ENCODE peak calls at places on chromosomes 16 and 17, in seven cellular contexts. One of them, this sample, is unnamed.

GRCh38 chr16:4263504-4264436 is 9.1 kb downstream of the TFAP4 start:
- DNase-seq in left ventricle myocardium inferior: peak
- DNase-seq in prostate gland: no peak
- DNase-seq in lung: peak
- DNase-seq in ovary: peak
- DNase-seq in Peyer's patch: peak
- DNase-seq in endodermal cell: peak
- DNase-seq in this sample: no peak

GRCh38 chr16:7350801-7351200 is 18.2 kb downstream of the RBFOX1 start:
- DNase-seq in left ventricle myocardium inferior: no peak
- DNase-seq in prostate gland: no peak
- DNase-seq in lung: no peak
- DNase-seq in ovary: no peak
- DNase-seq in Peyer's patch: no peak
- DNase-seq in endodermal cell: no peak
- DNase-seq in this sample: no peak

GRCh38 chr17:41967141-41967920 is 736 bp downstream of the CNP start:
- DNase-seq in left ventricle myocardium inferior: peak
- DNase-seq in prostate gland: no peak
- DNase-seq in lung: no peak
- DNase-seq in ovary: peak
- DNase-seq in Peyer's patch: peak
- DNase-seq in endodermal cell: peak
- DNase-seq in this sample: no peak

GRCh38 chr16:84826558-84826941 is 6.8 kb downstream of the CRISPLD2 start:
- DNase-seq in left ventricle myocardium inferior: peak
- DNase-seq in prostate gland: no peak
- DNase-seq in lung: no peak
- DNase-seq in ovary: peak
- DNase-seq in Peyer's patch: peak
- DNase-seq in endodermal cell: no peak
- DNase-seq in this sample: no peak

GRCh38 chr17:80877095-80877828 is 114.4 kb upstream of the CHMP6 start:
- DNase-seq in left ventricle myocardium inferior: no peak
- DNase-seq in prostate gland: no peak
- DNase-seq in lung: no peak
- DNase-seq in ovary: no peak
- DNase-seq in Peyer's patch: peak
- DNase-seq in endodermal cell: peak
- DNase-seq in this sample: no peak

GRCh38 chr17:61385869-61386245 is 13.8 kb upstream of the TBX2 start:
- DNase-seq in left ventricle myocardium inferior: no peak
- DNase-seq in prostate gland: no peak
- DNase-seq in lung: no peak
- DNase-seq in ovary: no peak
- DNase-seq in Peyer's patch: no peak
- DNase-seq in endodermal cell: no peak
- DNase-seq in this sample: no peak

GRCh38 chr17:79834575-79835469 is 4.4 kb downstream of the CBX4 start:
- DNase-seq in left ventricle myocardium inferior: no peak
- DNase-seq in prostate gland: no peak
- DNase-seq in lung: no peak
- DNase-seq in ovary: no peak
- DNase-seq in Peyer's patch: no peak
- DNase-seq in endodermal cell: peak
- DNase-seq in this sample: no peak

GRCh38 chr17:416293-417206 is 63.9 kb upstream of the RPH3AL start:
- DNase-seq in left ventricle myocardium inferior: no peak
- DNase-seq in prostate gland: no peak
- DNase-seq in lung: no peak
- DNase-seq in ovary: no peak
- DNase-seq in Peyer's patch: peak
- DNase-seq in endodermal cell: no peak
- DNase-seq in this sample: no peak

GRCh38 chr17:31838641-31839225 is 20.3 kb downstream of the COPRS start:
- DNase-seq in left ventricle myocardium inferior: no peak
- DNase-seq in prostate gland: no peak
- DNase-seq in lung: no peak
- DNase-seq in ovary: no peak
- DNase-seq in Peyer's patch: no peak
- DNase-seq in endodermal cell: no peak
- DNase-seq in this sample: no peak

GRCh38 chr16:48062681-48063080 is 93.1 kb downstream of the ABCC12 start:
- DNase-seq in left ventricle myocardium inferior: no peak
- DNase-seq in prostate gland: no peak
- DNase-seq in lung: no peak
- DNase-seq in ovary: no peak
- DNase-seq in Peyer's patch: no peak
- DNase-seq in endodermal cell: no peak
- DNase-seq in this sample: no peak

GRCh38 chr16:12455287-12455798 is 348.3 kb downstream of the CPPED1 start:
- DNase-seq in left ventricle myocardium inferior: peak
- DNase-seq in prostate gland: peak
- DNase-seq in lung: peak
- DNase-seq in ovary: peak
- DNase-seq in Peyer's patch: peak
- DNase-seq in endodermal cell: peak
- DNase-seq in this sample: peak

GRCh38 chr16:51876934-51877333 is 670.0 kb downstream of the TOX3 start:
- DNase-seq in left ventricle myocardium inferior: no peak
- DNase-seq in prostate gland: no peak
- DNase-seq in lung: no peak
- DNase-seq in ovary: no peak
- DNase-seq in Peyer's patch: no peak
- DNase-seq in endodermal cell: no peak
- DNase-seq in this sample: no peak

GRCh38 chr16:88479795-88480760 is 27.0 kb downstream of the ZFPM1 start:
- DNase-seq in left ventricle myocardium inferior: no peak
- DNase-seq in prostate gland: no peak
- DNase-seq in lung: no peak
- DNase-seq in ovary: no peak
- DNase-seq in Peyer's patch: peak
- DNase-seq in endodermal cell: no peak
- DNase-seq in this sample: peak

GRCh38 chr16:20940864-20941634 is 40.5 kb downstream of the LYRM1 start:
- DNase-seq in left ventricle myocardium inferior: no peak
- DNase-seq in prostate gland: no peak
- DNase-seq in lung: no peak
- DNase-seq in ovary: no peak
- DNase-seq in Peyer's patch: no peak
- DNase-seq in endodermal cell: no peak
- DNase-seq in this sample: no peak

GRCh38 chr16:47492428-47493357 is 31.6 kb downstream of the PHKB start:
- DNase-seq in left ventricle myocardium inferior: peak
- DNase-seq in prostate gland: peak
- DNase-seq in lung: peak
- DNase-seq in ovary: peak
- DNase-seq in Peyer's patch: peak
- DNase-seq in endodermal cell: no peak
- DNase-seq in this sample: no peak

GRCh38 chr17:53186004-53186403 is 636.7 kb upstream of the KIF2B start:
- DNase-seq in left ventricle myocardium inferior: no peak
- DNase-seq in prostate gland: no peak
- DNase-seq in lung: no peak
- DNase-seq in ovary: no peak
- DNase-seq in Peyer's patch: no peak
- DNase-seq in endodermal cell: no peak
- DNase-seq in this sample: no peak

GRCh38 chr17:63293310-63293709 is 152.8 kb downstream of the CYB561 start:
- DNase-seq in left ventricle myocardium inferior: no peak
- DNase-seq in prostate gland: no peak
- DNase-seq in lung: no peak
- DNase-seq in ovary: no peak
- DNase-seq in Peyer's patch: no peak
- DNase-seq in endodermal cell: no peak
- DNase-seq in this sample: no peak

DNA sequence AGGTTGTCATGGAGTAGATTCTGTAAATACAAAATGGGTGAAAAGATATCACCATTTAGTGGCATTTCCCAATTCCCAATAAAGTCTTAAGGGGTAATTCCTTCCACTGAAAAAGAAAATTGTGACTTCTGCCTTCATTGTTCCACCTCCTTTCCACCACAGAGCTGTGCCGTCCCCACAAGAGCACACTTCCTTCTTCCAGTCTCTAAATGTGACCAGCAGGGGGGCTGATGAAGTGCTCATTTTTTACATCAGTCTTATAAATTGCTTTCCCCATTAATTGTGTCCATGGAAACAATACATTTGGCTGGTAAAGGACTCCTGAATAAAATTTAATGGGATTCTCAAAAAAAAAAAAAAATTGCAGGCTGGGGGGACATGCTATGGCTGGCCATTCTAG is 260.8 kb upstream of the PSMD7 start:
- DNase-seq in left ventricle myocardium inferior: no peak
- DNase-seq in prostate gland: no peak
- DNase-seq in lung: no peak
- DNase-seq in ovary: no peak
- DNase-seq in Peyer's patch: no peak
- DNase-seq in endodermal cell: peak
- DNase-seq in this sample: no peak
- TF ChIP-seq CTCF in left ventricle myocardium inferior: peak
- TF ChIP-seq CTCF in prostate gland: no peak
- TF ChIP-seq CTCF in lung: no peak
- TF ChIP-seq CTCF in ovary: no peak
- TF ChIP-seq CTCF in Peyer's patch: no peak
- TF ChIP-seq CTCF in endodermal cell: peak
- TF ChIP-seq CTCF in this sample: no peak

DNA sequence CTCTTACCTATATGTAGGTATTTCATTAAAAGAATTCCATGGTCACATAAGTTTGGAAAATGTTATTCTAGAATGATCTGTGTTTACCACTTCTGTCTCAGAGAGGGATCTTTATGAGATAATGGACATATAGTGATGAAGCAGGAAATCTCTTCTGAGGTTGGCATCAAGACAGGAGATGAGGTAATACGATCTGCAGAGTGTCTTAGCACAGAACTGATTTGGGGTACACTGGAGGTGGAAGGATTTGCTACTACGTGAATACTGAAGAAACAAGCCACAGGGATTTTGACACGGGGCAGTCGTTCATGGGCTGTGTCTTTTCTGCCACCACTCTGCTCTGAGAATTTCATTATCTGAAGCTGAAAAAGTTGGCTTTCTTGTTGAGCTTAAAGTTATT is 5.5 kb downstream of the CBFB start:
- DNase-seq in left ventricle myocardium inferior: no peak
- DNase-seq in prostate gland: no peak
- DNase-seq in lung: peak
- DNase-seq in ovary: no peak
- DNase-seq in Peyer's patch: no peak
- DNase-seq in endodermal cell: no peak
- DNase-seq in this sample: no peak
- H3K27ac ChIP-seq in left ventricle myocardium inferior: no peak
- H3K27ac ChIP-seq in prostate gland: no peak
- H3K27ac ChIP-seq in lung: no peak
- H3K27ac ChIP-seq in ovary: no peak
- H3K27ac ChIP-seq in Peyer's patch: no peak
- H3K27ac ChIP-seq in endodermal cell: no peak
- H3K27ac ChIP-seq in this sample: no peak

DNA sequence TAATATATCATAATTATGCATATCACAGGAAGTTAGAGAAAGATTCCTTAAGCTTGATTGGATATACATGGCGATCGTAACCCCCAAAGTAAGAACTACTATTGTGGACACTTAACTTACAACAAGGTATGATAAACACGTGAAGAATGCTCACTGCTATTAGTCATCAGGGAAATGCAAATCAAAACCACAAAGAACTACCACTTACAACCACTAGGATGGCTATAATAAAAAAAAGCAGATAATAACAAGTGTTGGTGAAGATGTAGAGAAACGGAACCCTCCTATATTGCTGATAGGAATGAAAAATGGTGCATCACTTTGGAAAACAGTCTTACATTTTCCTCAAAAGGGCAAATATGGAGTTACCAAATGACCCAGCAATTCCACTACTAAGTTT is 265.9 kb downstream of the SLC39A11 start:
- DNase-seq in left ventricle myocardium inferior: no peak
- DNase-seq in prostate gland: no peak
- DNase-seq in lung: no peak
- DNase-seq in ovary: no peak
- DNase-seq in Peyer's patch: no peak
- DNase-seq in endodermal cell: no peak
- DNase-seq in this sample: no peak
- TF ChIP-seq CTCF in left ventricle myocardium inferior: no peak
- TF ChIP-seq CTCF in prostate gland: no peak
- TF ChIP-seq CTCF in lung: no peak
- TF ChIP-seq CTCF in ovary: no peak
- TF ChIP-seq CTCF in Peyer's patch: peak
- TF ChIP-seq CTCF in endodermal cell: peak
- TF ChIP-seq CTCF in this sample: no peak

GRCh38 chr17:17155568-17155967 is 50.6 kb downstream of the PLD6 start:
- DNase-seq in left ventricle myocardium inferior: no peak
- DNase-seq in prostate gland: no peak
- DNase-seq in lung: no peak
- DNase-seq in ovary: no peak
- DNase-seq in Peyer's patch: no peak
- DNase-seq in endodermal cell: no peak
- DNase-seq in this sample: peak

GRCh38 chr17:17156107-17156506 is 50.0 kb downstream of the PLD6 start:
- DNase-seq in left ventricle myocardium inferior: no peak
- DNase-seq in prostate gland: peak
- DNase-seq in lung: no peak
- DNase-seq in ovary: no peak
- DNase-seq in Peyer's patch: no peak
- DNase-seq in endodermal cell: no peak
- DNase-seq in this sample: no peak

GRCh38 chr17:17156511-17156910 is 49.6 kb downstream of the PLD6 start:
- DNase-seq in left ventricle myocardium inferior: no peak
- DNase-seq in prostate gland: no peak
- DNase-seq in lung: no peak
- DNase-seq in ovary: no peak
- DNase-seq in Peyer's patch: no peak
- DNase-seq in endodermal cell: no peak
- DNase-seq in this sample: no peak

GRCh38 chr17:17154981-17155380 is 51.2 kb downstream of the PLD6 start:
- DNase-seq in left ventricle myocardium inferior: no peak
- DNase-seq in prostate gland: no peak
- DNase-seq in lung: no peak
- DNase-seq in ovary: no peak
- DNase-seq in Peyer's patch: no peak
- DNase-seq in endodermal cell: no peak
- DNase-seq in this sample: no peak

GRCh38 chr17:17157041-17157440 is 49.1 kb downstream of the PLD6 start:
- DNase-seq in left ventricle myocardium inferior: no peak
- DNase-seq in prostate gland: no peak
- DNase-seq in lung: no peak
- DNase-seq in ovary: no peak
- DNase-seq in Peyer's patch: no peak
- DNase-seq in endodermal cell: no peak
- DNase-seq in this sample: no peak
- H3K27ac ChIP-seq in left ventricle myocardium inferior: no peak
- H3K27ac ChIP-seq in prostate gland: no peak
- H3K27ac ChIP-seq in lung: no peak
- H3K27ac ChIP-seq in ovary: no peak
- H3K27ac ChIP-seq in Peyer's patch: no peak
- H3K27ac ChIP-seq in endodermal cell: no peak
- H3K27ac ChIP-seq in this sample: no peak